ENCODE peak calls at places on chromosome 11, in eight cellular contexts. U, X, I, H, F, Y, P and A are unnamed samples.
A peak's percentile ranks its signal among the peaks of the same experiment; 100 is the strongest.

GRCh38 chr11:65395961-65396530 is 9.6 kb downstream of the FRMD8 start:
- DNase-seq in U (no peak), X (no peak), I (no peak), H (no peak), F (no peak), Y (no peak), P (no peak), A (no peak)

GRCh38 chr11:59012942-59013256 is 73.2 kb upstream of the GLYATL1B start:
- DNase-seq in U (no peak), X (no peak), I (no peak), H (no peak), F (no peak), Y (no peak), P (no peak), A (no peak)

GRCh38 chr11:67665537-67666302 is 8.7 kb downstream of the ALDH3B2 start:
- DNase-seq in U (no peak), X (no peak), I (no peak), H (no peak), F (no peak), Y (no peak), P (no peak), A (no peak)

GRCh38 chr11:105137286-105137685 is 2.3 kb downstream of the CARD18 start:
- DNase-seq in U (peak; percentile 85), X (no peak), I (no peak), H (no peak), F (no peak), Y (peak; percentile 61), P (no peak), A (peak; percentile 27)

GRCh38 chr11:84800755-84801346 is 826.3 kb downstream of the DLG2 start:
- DNase-seq in U (peak; percentile 51), X (peak; percentile 51), I (no peak), H (no peak), F (no peak), Y (peak; percentile 58), P (peak; percentile 2), A (peak; percentile 78)

GRCh38 chr11:92449222-92449621 is 224.6 kb downstream of the FAT3 start:
- DNase-seq in U (no peak), X (peak; percentile 32), I (no peak), H (no peak), F (no peak), Y (no peak), P (no peak), A (no peak)

GRCh38 chr11:61832758-61833157 is 4.7 kb downstream of the FADS2 start:
- DNase-seq in U (no peak), X (no peak), I (no peak), H (no peak), F (peak; percentile 50), Y (no peak), P (no peak), A (no peak)

GRCh38 chr11:61035086-61035835 is 63.8 kb downstream of the CD6 start:
- DNase-seq in U (no peak), X (no peak), I (no peak), H (no peak), F (no peak), Y (no peak), P (no peak), A (no peak)

GRCh38 chr11:92180226-92180625 is 44.4 kb upstream of the FAT3 start:
- DNase-seq in U (no peak), X (no peak), I (no peak), H (no peak), F (no peak), Y (no peak), P (no peak), A (no peak)

GRCh38 chr11:117094776-117095175 is 3.5 kb downstream of the SIK3 start:
- DNase-seq in U (peak; percentile 81), X (peak; percentile 32), I (no peak), H (no peak), F (no peak), Y (peak; percentile 58), P (peak; percentile 26), A (peak; percentile 39)

GRCh38 chr11:94544582-94544831 is 786 bp downstream of the FUT4 start:
- DNase-seq in U (no peak), X (no peak), I (no peak), H (no peak), F (no peak), Y (no peak), P (no peak), A (no peak)

DNA sequence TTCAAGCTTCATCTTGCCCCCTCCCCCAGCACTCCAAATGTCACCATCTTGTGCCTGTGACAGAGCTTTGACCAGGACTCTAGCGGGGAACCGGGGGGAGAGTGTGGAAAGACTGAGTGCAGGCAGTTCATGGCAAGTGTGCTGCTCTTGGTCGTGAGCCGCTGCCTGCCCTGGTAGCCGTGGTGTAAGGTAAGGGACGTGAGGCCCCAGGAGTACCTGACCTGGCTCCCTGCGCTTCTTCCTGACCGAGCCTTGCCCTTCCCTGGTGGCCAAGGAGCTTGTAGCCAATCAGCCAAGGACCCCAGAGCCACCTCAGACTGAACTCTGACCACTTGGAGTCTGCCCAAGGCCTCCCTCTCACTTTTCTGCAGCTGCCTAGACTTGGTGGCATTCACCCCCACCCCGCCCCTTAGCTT is 1.3 kb downstream of the DGKZ start:
- DNase-seq in U (no peak), X (no peak), I (no peak), H (no peak), F (no peak), Y (no peak), P (no peak), A (no peak)
- H3K4me3 ChIP-seq in U (peak overlapping the region; percentile 84), X (peak overlapping the region; percentile 93), I (peak overlapping the region; percentile 86), H (peak overlapping the region; percentile 74), F (peak overlapping the region; percentile 84), Y (peak overlapping the region; percentile 86), P (peak overlapping the region; percentile 81), A (peak overlapping the region; percentile 81)

DNA sequence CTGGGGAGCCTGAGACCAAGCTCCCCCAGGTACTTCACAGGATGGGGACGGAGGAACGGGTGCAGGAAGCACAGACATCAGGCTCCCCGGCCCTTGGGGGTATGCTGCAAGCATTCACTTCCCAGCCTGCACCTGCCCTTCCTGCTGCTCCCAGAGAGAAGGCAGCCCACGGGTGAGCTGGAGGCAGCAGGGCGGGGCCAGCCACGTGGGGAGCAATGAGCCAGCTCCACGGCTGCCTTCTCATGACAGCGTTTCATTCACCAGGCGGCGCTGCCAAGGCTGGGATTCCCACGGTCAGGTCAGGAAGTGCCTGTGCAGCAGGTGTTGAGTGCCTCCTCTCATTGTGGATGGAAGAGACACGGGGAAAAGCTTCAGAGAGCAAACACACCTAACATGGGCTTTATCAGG is 14.5 kb upstream of the PHLDA2 start:
- DNase-seq in U (no peak), X (no peak), I (no peak), H (peak; percentile 58), F (no peak), Y (no peak), P (no peak), A (no peak)
- TF ChIP-seq CTCF in U (no peak), X (no peak), I (no peak), H (no peak), F (no peak), Y (no peak), P (no peak), A (no peak)

GRCh38 chr11:14973621-14974020 is 1.5 kb upstream of the CALCA start:
- DNase-seq in U (peak; percentile 15), X (peak; percentile 65), I (no peak), H (no peak), F (no peak), Y (peak; percentile 18), P (no peak), A (peak; percentile 22)
- H3K4me3 ChIP-seq in U (peak overlapping the region; percentile 7), X (peak overlapping the region; percentile 46), I (peak overlapping the region; percentile 48), H (peak overlapping the region; percentile 54), F (peak overlapping the region; percentile 58), Y (peak overlapping the region; percentile 42), P (no peak overlapping the region), A (no peak overlapping the region)

GRCh38 chr11:2950825-2951224 is 21.6 kb upstream of the PHLDA2 start:
- DNase-seq in U (peak; percentile 69), X (no peak), I (no peak), H (no peak), F (no peak), Y (no peak), P (no peak), A (peak; percentile 65)
- TF ChIP-seq CTCF in U (no peak), X (no peak), I (no peak), H (no peak), F (no peak), Y (no peak), P (no peak), A (no peak)

DNA sequence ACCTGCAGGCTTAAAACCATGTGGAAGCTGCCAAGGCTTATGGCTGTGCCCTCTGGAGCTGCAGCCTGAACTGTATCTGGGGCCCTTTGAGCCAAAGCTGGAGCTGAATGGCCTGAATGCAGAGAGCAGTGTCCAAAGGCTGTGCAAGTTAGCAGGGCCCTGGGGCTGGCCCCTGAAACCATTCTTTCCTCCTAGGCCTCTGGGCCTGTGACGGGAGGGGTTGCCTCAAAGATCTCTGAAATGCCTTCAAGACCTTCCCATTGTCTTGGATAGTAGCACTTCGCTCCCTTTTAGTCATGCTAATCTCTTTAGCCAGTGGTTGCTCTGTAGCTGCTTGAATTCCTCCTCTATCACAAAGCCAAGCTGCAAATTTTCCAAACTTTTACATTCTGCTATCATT is 12.8 kb upstream of the IFTAP start:
- DNase-seq in U (no peak), X (no peak), I (no peak), H (no peak), F (no peak), Y (no peak), P (no peak), A (no peak)
- H3K4me3 ChIP-seq in U (no peak overlapping the region), X (no peak overlapping the region), I (no peak overlapping the region), H (no peak overlapping the region), F (no peak overlapping the region), Y (no peak overlapping the region), P (no peak overlapping the region), A (no peak overlapping the region)